ENCODE peak calls at places on chromosomes 6 and 20, in eight cellular contexts. E, D, C, Q, X, V, F and W are unnamed samples.

GRCh38 chr6:30885999-30886896 is 1.9 kb downstream of the DDR1 start:
- DNase-seq in C (peak; percentile 90), E (peak; percentile 72), V (peak; percentile 15), X (no peak), D (no peak), F (no peak), Q (peak; percentile 41), W (peak; percentile 84)

GRCh38 chr6:163956571-163957407 is 542.3 kb downstream of the QKI start:
- DNase-seq in C (peak; percentile 87), E (peak; percentile 86), D (peak; percentile 12), Q (peak; percentile 84), X (peak; percentile 32), V (peak; percentile 13), F (peak; percentile 65), W (peak; percentile 86)

GRCh38 chr6:131955876-131956275 is 4.7 kb upstream of the CCN2 start:
- DNase-seq in E (no peak), Q (no peak), F (no peak), X (no peak), D (no peak), V (no peak), C (no peak), W (no peak)

GRCh38 chr6:43124481-43124880 is 46.6 kb upstream of the SRF start:
- DNase-seq in C (no peak), Q (no peak), E (no peak), F (no peak), V (no peak), D (no peak), X (no peak), W (no peak)

GRCh38 chr6:81864124-81864523 is 111.6 kb upstream of the TENT5A start:
- DNase-seq in E (no peak), X (no peak), V (no peak), F (no peak), C (no peak), D (no peak), Q (no peak), W (no peak)

GRCh38 chr6:156511051-156511450 is 266.1 kb upstream of the ARID1B start:
- DNase-seq in Q (no peak), X (no peak), V (no peak), E (no peak), D (no peak), F (no peak), C (no peak), W (no peak)

GRCh38 chr20:48373555-48373934 is 454.3 kb downstream of the PREX1 start:
- DNase-seq in Q (no peak), X (no peak), D (no peak), F (no peak), E (no peak), V (no peak), C (no peak), W (no peak)

GRCh38 chr6:160929831-160930230 is 61.7 kb upstream of the MAP3K4 start:
- DNase-seq in X (no peak), D (no peak), E (no peak), V (no peak), C (no peak), Q (no peak), F (no peak), W (no peak)

GRCh38 chr20:20229595-20229994 is 138.3 kb upstream of the INSM1 start:
- DNase-seq in F (no peak), X (no peak), V (no peak), C (no peak), D (no peak), E (no peak), Q (no peak), W (no peak)